ENCODE peak calls at places on chromosomes 12 and 14, in eight cellular contexts. G, T, K, U, X, Y, V and M are unnamed samples.

GRCh38 chr12:11684393-11684792 is 34.9 kb downstream of the ETV6 start:
- DNase-seq in G (no peak), T (no peak), K (no peak), U (no peak), X (no peak), Y (no peak), V (no peak), M (no peak)

GRCh38 chr14:91896419-91896818 is 29.1 kb upstream of the TC2N start:
- DNase-seq in G (no peak), T (no peak), K (no peak), U (no peak), X (no peak), Y (no peak), V (no peak), M (no peak)

GRCh38 chr14:101083564-101084435 is 180.3 kb upstream of the RTL1 start:
- DNase-seq in G (no peak), T (no peak), K (no peak), U (peak), X (peak), Y (no peak), V (no peak), M (peak)

GRCh38 chr14:104426771-104427125 is 152.8 kb upstream of the C14orf180 start:
- DNase-seq in G (no peak), T (no peak), K (no peak), U (peak), X (no peak), Y (no peak), V (no peak), M (no peak)

GRCh38 chr12:123519151-123520001 is 14.1 kb downstream of the RILPL1 start:
- DNase-seq in G (peak), T (no peak), K (peak), U (no peak), X (peak), Y (no peak), V (no peak), M (peak)

GRCh38 chr14:50972734-50973133 is 28.5 kb upstream of the PYGL start:
- DNase-seq in G (no peak), T (no peak), K (no peak), U (no peak), X (no peak), Y (no peak), V (no peak), M (no peak)

GRCh38 chr14:20755037-20755436 is 9.3 kb downstream of the EDDM3A start:
- DNase-seq in G (no peak), T (no peak), K (no peak), U (no peak), X (no peak), Y (no peak), V (no peak), M (no peak)

GRCh38 chr14:89504602-89505320 is 87.7 kb upstream of the FOXN3 start:
- DNase-seq in G (peak), T (no peak), K (peak), U (no peak), X (no peak), Y (no peak), V (no peak), M (no peak)

GRCh38 chr12:98901189-98901588 is 256.1 kb downstream of the APAF1 start:
- DNase-seq in G (no peak), T (no peak), K (peak), U (no peak), X (no peak), Y (no peak), V (no peak), M (no peak)

GRCh38 chr12:26845057-26845666 is 12.2 kb upstream of the ITPR2 start:
- DNase-seq in G (peak), T (peak), K (peak), U (peak), X (no peak), Y (no peak), V (no peak), M (peak)

GRCh38 chr14:68593806-68594536 is 198.9 kb downstream of the ZFP36L1 start:
- DNase-seq in G (no peak), T (no peak), K (no peak), U (peak), X (no peak), Y (no peak), V (no peak), M (no peak)

GRCh38 chr12:95318071-95318545 is 100.5 kb downstream of the VEZT start:
- DNase-seq in G (peak), T (no peak), K (peak), U (no peak), X (peak), Y (no peak), V (no peak), M (no peak)

GRCh38 chr12:12364787-12365441 is 8.0 kb downstream of the BORCS5 start:
- DNase-seq in G (no peak), T (no peak), K (no peak), U (no peak), X (no peak), Y (no peak), V (no peak), M (no peak)

GRCh38 chr12:106841471-106842302 is 67.2 kb downstream of the RIC8B start:
- DNase-seq in G (peak), T (peak), K (peak), U (no peak), X (peak), Y (peak), V (peak), M (no peak)

GRCh38 chr12:124433147-124433874 is 134.1 kb downstream of the NCOR2 start:
- DNase-seq in G (no peak), T (no peak), K (no peak), U (no peak), X (no peak), Y (no peak), V (no peak), M (no peak)

GRCh38 chr12:116202940-116203339 is 74.6 kb downstream of the MED13L start:
- DNase-seq in G (peak), T (no peak), K (no peak), U (no peak), X (no peak), Y (no peak), V (no peak), M (no peak)

GRCh38 chr12:64696065-64696741 is 63.0 kb downstream of the GNS start:
- DNase-seq in G (peak), T (no peak), K (peak), U (no peak), X (peak), Y (no peak), V (no peak), M (no peak)

GRCh38 chr14:104556256-104557021 is 23.1 kb upstream of the C14orf180 start:
- DNase-seq in G (no peak), T (no peak), K (no peak), U (no peak), X (no peak), Y (no peak), V (no peak), M (peak)

GRCh38 chr12:92059976-92060375 is 85.7 kb downstream of the BTG1 start:
- DNase-seq in G (peak), T (no peak), K (peak), U (no peak), X (no peak), Y (no peak), V (no peak), M (no peak)

GRCh38 chr12:96719671-96720362 is 187.2 kb upstream of the NEDD1 start:
- DNase-seq in G (peak), T (no peak), K (peak), U (no peak), X (peak), Y (no peak), V (no peak), M (no peak)

DNA sequence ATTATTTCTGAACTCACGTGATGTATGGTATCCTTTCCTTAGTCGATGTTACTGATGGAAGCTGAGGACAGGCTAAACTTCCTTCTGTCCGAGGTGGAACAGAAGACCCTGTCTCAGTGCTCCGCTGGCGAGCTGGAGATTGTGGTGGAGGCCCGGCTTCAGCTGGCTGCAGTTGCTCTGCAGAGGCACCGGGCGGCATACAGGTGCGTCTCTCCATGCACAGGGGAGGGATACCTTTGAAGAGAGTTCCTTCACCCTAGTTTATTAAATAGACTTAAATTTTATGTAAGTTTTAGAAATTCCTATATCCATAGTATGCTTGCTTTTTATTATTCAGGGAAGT is 186.7 kb upstream of the NEDD1 start:
- DNase-seq in G (no peak), T (no peak), K (no peak), U (no peak), X (peak), Y (no peak), V (no peak), M (no peak)
- TF ChIP-seq CTCF in G (no peak), T (peak), K (no peak), U (no peak), X (peak), Y (no peak), V (peak), M (no peak)

DNA sequence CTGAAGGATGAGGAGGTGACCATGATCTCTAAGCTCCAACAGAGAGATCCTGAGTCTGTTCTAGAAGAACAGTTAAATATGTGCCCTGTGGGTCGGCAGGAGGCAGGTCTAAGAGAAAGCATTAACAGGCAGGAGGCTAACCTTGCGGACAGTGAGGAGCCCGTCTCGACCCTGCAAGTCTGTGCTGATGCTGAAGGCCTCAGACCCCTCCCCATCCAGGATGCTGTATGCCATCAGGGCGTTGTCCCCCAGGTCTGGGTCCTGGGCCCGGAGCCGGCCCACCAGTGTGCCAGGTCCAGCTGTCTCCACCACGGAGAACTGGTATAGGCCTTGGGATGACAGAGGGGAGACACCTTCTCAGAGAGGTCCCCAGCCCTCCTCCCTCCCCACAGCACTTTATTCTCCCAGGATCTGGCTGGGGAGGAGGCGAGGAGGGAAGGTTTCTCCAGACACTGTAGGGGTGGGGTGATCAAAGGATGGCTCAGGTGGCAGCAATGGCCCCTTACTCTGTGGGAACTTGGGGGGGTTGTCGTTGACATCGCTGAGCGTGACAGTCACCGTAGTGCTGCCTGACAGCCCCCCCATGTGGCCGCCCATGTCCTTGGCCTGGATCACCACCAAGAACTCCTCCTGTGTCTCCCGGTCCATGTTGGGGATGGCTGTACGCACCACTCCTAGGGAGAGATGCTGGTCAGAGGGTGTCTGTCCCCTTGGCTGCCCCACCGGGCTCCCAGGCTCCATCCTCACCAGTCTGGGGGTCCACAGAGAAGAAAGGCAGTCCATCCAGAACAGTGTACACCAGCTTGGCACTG is 3.1 kb downstream of the CDH24 start:
- DNase-seq in G (peak), T (no peak), K (no peak), U (no peak), X (no peak), Y (no peak), V (no peak), M (no peak)
- TF ChIP-seq CTCF in G (no peak), T (peak), K (peak), U (no peak), X (no peak), Y (no peak), V (no peak), M (no peak)

GRCh38 chr14:77642407-77642806 is 26.0 kb upstream of the SPTLC2 start:
- DNase-seq in G (no peak), T (no peak), K (no peak), U (no peak), X (no peak), Y (no peak), V (no peak), M (no peak)

GRCh38 chr14:77641534-77642341 is 25.3 kb upstream of the SPTLC2 start:
- DNase-seq in G (peak), T (no peak), K (peak), U (peak), X (peak), Y (peak), V (peak), M (no peak)

GRCh38 chr14:77641207-77641533 is 24.7 kb upstream of the SPTLC2 start:
- DNase-seq in G (no peak), T (no peak), K (no peak), U (no peak), X (no peak), Y (no peak), V (no peak), M (no peak)

GRCh38 chr14:77638738-77639137 is 22.3 kb upstream of the SPTLC2 start:
- DNase-seq in G (peak), T (no peak), K (peak), U (no peak), X (peak), Y (no peak), V (no peak), M (no peak)
- TF ChIP-seq CTCF in G (no peak), T (no peak), K (no peak), U (no peak), X (no peak), Y (no peak), V (no peak), M (no peak)

DNA sequence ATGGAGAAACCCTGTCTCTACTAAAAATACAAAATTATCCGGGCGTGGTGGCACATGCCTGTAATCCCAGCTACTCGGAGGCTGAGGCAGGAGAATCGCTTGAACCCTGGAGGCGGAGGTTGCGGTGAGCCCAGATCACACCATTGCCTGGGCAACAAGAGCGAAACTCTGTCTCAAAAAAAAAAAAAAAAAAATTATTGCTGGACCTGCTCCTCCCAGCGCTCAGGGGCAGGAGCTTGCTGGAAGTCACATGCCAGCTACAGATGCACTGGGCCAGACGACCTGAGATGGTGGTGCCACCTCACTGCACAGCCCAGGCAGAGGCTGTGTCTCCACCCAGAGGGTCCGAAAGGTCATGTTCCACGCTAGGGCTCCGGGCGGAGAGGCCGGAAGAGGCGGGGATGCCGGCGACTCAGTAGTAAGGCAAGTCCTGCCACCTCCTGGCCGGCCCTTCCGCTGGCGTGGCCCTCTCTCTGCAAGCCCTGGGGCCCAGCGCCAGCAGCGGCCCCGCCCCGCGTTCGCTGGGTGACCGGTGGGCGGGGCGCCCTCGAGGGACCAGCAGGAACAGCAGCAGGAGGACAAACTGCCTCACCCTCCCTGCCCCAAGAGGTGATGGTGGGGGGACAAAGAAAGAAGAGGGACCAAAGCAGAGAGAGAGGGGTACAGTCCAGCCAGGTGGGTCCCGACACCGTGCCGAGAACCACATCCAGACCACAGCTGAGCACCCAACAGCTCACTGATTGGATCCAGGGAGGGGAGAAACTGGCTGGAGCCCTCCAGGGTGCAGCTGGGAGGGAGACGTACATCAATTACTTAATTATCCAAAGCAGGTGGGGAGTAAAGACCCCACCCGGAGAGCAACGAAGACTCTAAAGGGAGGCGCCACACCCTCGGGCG is 3.6 kb upstream of the RHOF start:
- DNase-seq in G (peak), T (peak), K (peak), U (peak), X (no peak), Y (no peak), V (no peak), M (no peak)
- TF ChIP-seq CTCF in G (peak), T (peak), K (peak), U (no peak), X (peak), Y (no peak), V (no peak), M (no peak)